ENCODE peak calls at places on chromosomes 2 and 18, in seven cellular contexts. W is naive B cell, O is stomach, A is gastrocnemius medialis, J is head of caudate nucleus, X is sciatic nerve, F is RCC 7860. Q is an unnamed sample.

GRCh38 chr2:48146552-48146951 is 240.3 kb upstream of the FBXO11 start:
- DNase-seq in A (no peak), X (no peak), O (no peak), F (no peak), W (no peak), J (no peak), Q (no peak)

GRCh38 chr2:69082430-69082997 is 69.5 kb downstream of the ANTXR1 start:
- DNase-seq in J (no peak), A (no peak), X (peak; percentile 68), W (no peak), O (peak; percentile 50), F (peak; percentile 80), Q (no peak)

GRCh38 chr2:151668737-151669136 is 65.5 kb downstream of the NEB start:
- DNase-seq in O (no peak), X (no peak), F (no peak), J (no peak), A (no peak), W (no peak), Q (no peak)

GRCh38 chr2:18169121-18169786 is 290.8 kb downstream of the KCNS3 start:
- DNase-seq in W (no peak), J (no peak), O (no peak), X (no peak), F (no peak), A (no peak), Q (no peak)

GRCh38 chr2:126657636-126658315 is 1.8 kb downstream of the GYPC start:
- DNase-seq in W (peak; percentile 51), F (peak; percentile 98), O (peak; percentile 66), A (peak; percentile 95), J (no peak), X (peak; percentile 84), Q (peak; percentile 55)

GRCh38 chr2:9249036-9249800 is 42.6 kb downstream of the ASAP2 start:
- DNase-seq in X (no peak), O (peak; percentile 60), J (no peak), F (peak; percentile 79), A (no peak), W (no peak), Q (no peak)

GRCh38 chr2:127577973-127578372 is 42.5 kb downstream of the MYO7B start:
- DNase-seq in X (no peak), A (no peak), J (no peak), O (peak; percentile 22), W (peak; percentile 63), F (no peak), Q (peak; percentile 72)

GRCh38 chr2:170486730-170487129 is 228.4 kb upstream of the SP5 start:
- DNase-seq in W (no peak), F (no peak), X (no peak), J (no peak), O (no peak), A (no peak), Q (no peak)

GRCh38 chr18:30999186-30999585 is 43.4 kb downstream of the DSC3 start:
- DNase-seq in W (no peak), O (no peak), X (no peak), J (no peak), F (peak; percentile 5), A (no peak), Q (no peak)

GRCh38 chr2:212402316-212402715 is 136.3 kb downstream of the ERBB4 start:
- DNase-seq in F (no peak), J (no peak), A (no peak), W (no peak), O (no peak), X (no peak), Q (no peak)

GRCh38 chr2:133849341-133849740 is 281.1 kb upstream of the NCKAP5 start:
- DNase-seq in F (no peak), A (no peak), X (no peak), W (no peak), O (no peak), J (no peak), Q (no peak)

GRCh38 chr2:36708119-36708741 is 11.7 kb downstream of the VIT start:
- DNase-seq in W (no peak), J (no peak), F (peak; percentile 37), O (no peak), X (no peak), A (peak; percentile 32), Q (no peak)

GRCh38 chr2:41994177-41994576 is 53.6 kb upstream of the PKDCC start:
- DNase-seq in W (no peak), O (no peak), J (no peak), F (no peak), X (no peak), A (no peak), Q (no peak)